ENCODE peak calls at places on chromosomes 12 and 14, in four cellular contexts. Y, Q, S and U are unnamed samples. For H3K36me3, the result is how much of the 10 kb centered on the place peaks cover.

GRCh38 chr12:115920395-115921183 is 356.9 kb downstream of the MED13L start:
- DNase-seq in Y (no peak), S (no peak), Q (peak), U (no peak)

GRCh38 chr12:20950248-20950647 is 139.7 kb downstream of the SLCO1B3 start:
- DNase-seq in Y (peak), Q (peak), S (peak), U (peak)

GRCh38 chr12:7016958-7017571 is 1.2 kb downstream of the LPCAT3 start:
- DNase-seq in Q (no peak), Y (no peak), S (no peak), U (no peak)

GRCh38 chr12:62834971-62835547 is 99.9 kb downstream of the PPM1H start:
- DNase-seq in S (peak), Q (peak), Y (no peak), U (no peak)

GRCh38 chr12:22313276-22313995 is 21.1 kb downstream of the ST8SIA1 start:
- DNase-seq in Y (no peak), S (peak), Q (no peak), U (no peak)

GRCh38 chr12:72723732-72724131 is 451.6 kb downstream of the TRHDE start:
- DNase-seq in S (peak), Y (no peak), Q (no peak), U (no peak)

GRCh38 chr14:77580964-77581505 is 35.4 kb downstream of the SPTLC2 start:
- DNase-seq in Q (peak), S (peak), Y (no peak), U (peak)

GRCh38 chr12:43362910-43363694 is 188.9 kb downstream of the ADAMTS20 start:
- DNase-seq in Q (peak), S (peak), Y (no peak), U (no peak)

GRCh38 chr14:103058209-103059055 is 1.1 kb upstream of the CDC42BPB start:
- DNase-seq in S (peak), Y (no peak), Q (peak), U (peak)

GRCh38 chr12:103933237-103933636 is 3.0 kb downstream of the HSP90B1 start:
- DNase-seq in Q (peak), S (no peak), Y (peak), U (no peak)

GRCh38 chr12:79927772-79928474 is 7.0 kb downstream of the PPP1R12A start:
- DNase-seq in Q (peak), Y (no peak), S (no peak), U (no peak)

GRCh38 chr12:126493366-126494108 is 1428.3 kb downstream of the AACS start:
- DNase-seq in Y (no peak), S (peak), Q (no peak), U (peak)

GRCh38 chr12:3543826-3544225 is 52.8 kb downstream of the PRMT8 start:
- DNase-seq in Y (no peak), S (no peak), Q (no peak), U (no peak)

GRCh38 chr12:57133916-57134315 is 5.6 kb downstream of the LRP1 start:
- DNase-seq in S (no peak), Y (no peak), Q (peak), U (no peak)

GRCh38 chr12:66361703-66362102 is 59.4 kb downstream of the HELB start:
- DNase-seq in S (no peak), Q (no peak), Y (no peak), U (no peak)

GRCh38 chr12:52126605-52127578 is 47.4 kb downstream of the SMIM41 start:
- DNase-seq in Q (no peak), S (peak), Y (no peak), U (no peak)

GRCh38 chr12:54479421-54479820 is 6.0 kb upstream of the GTSF1 start:
- DNase-seq in Q (peak), Y (no peak), S (peak), U (no peak)

GRCh38 chr12:62631531-62632520 is 165.2 kb downstream of the MON2 start:
- DNase-seq in Y (peak), S (no peak), Q (peak), U (peak)

GRCh38 chr12:52382854-52383253 is 2.6 kb downstream of the KRT84 start:
- DNase-seq in Y (no peak), S (no peak), Q (no peak), U (no peak)

GRCh38 chr14:81329640-81330385 is 70.3 kb downstream of the STON2 start:
- DNase-seq in S (peak), Y (no peak), Q (no peak), U (no peak)

GRCh38 chr12:104529130-104529874 is 72.6 kb downstream of the CHST11 start:
- DNase-seq in Y (no peak), S (no peak), Q (no peak), U (no peak)

GRCh38 chr12:92538970-92539749 is 163.6 kb upstream of the PLEKHG7 start:
- DNase-seq in S (peak), Q (peak), Y (no peak), U (peak)

GRCh38 chr12:16788888-16789790 is 183.2 kb upstream of the LMO3 start:
- DNase-seq in Q (no peak), S (no peak), Y (peak), U (no peak)

GRCh38 chr12:117231750-117232149 is 41.5 kb upstream of the FBXO21 start:
- DNase-seq in Q (no peak), S (no peak), Y (no peak), U (no peak)

GRCh38 chr12:11158885-11159444 is 12.0 kb upstream of the SMIM10L1 start:
- DNase-seq in Q (no peak), Y (no peak), S (no peak), U (no peak)

GRCh38 chr12:16880864-16881285 is 274.9 kb upstream of the LMO3 start:
- DNase-seq in S (no peak), Y (peak), Q (no peak), U (peak)

GRCh38 chr12:32561931-32562341 is 117.2 kb upstream of the DNM1L start:
- DNase-seq in S (no peak), Y (peak), Q (no peak), U (no peak)

GRCh38 chr14:23378612-23379220 is 1.9 kb downstream of the CMTM5 start:
- DNase-seq in Q (no peak), Y (no peak), S (no peak), U (no peak)

GRCh38 chr12:52832960-52833905 is 878 bp downstream of the KRT79 start:
- DNase-seq in Y (no peak), S (no peak), Q (no peak), U (no peak)

GRCh38 chr14:60310086-60310684 is 61.2 kb downstream of the PPM1A start:
- DNase-seq in Q (no peak), S (no peak), Y (no peak), U (no peak)

GRCh38 chr14:69039287-69039628 is 60.2 kb upstream of the ACTN1 start:
- DNase-seq in Y (no peak), S (peak), Q (peak), U (no peak)

GRCh38 chr12:55738113-55739024 is 4.6 kb upstream of the GDF11 start:
- DNase-seq in Q (peak), S (peak), Y (peak), U (peak)

GRCh38 chr14:22994762-22995275 is 12.5 kb upstream of the AJUBA start:
- DNase-seq in S (peak), Y (peak), Q (peak), U (peak)

GRCh38 chr12:28998662-28999120 is 150.4 kb upstream of the FAR2 start:
- DNase-seq in S (peak), Y (peak), Q (peak), U (peak)

GRCh38 chr12:39616251-39616650 is 3.4 kb downstream of the ABCD2 start:
- DNase-seq in S (no peak), Q (no peak), Y (no peak), U (no peak)
- H3K4me3 ChIP-seq in S (no peak), Q (no peak), Y (no peak), U (no peak)

GRCh38 chr14:74737753-74738325 is 24.9 kb downstream of the FCF1 start:
- DNase-seq in Q (peak), Y (no peak), S (no peak), U (no peak)
- H3K36me3 ChIP-seq in Q (under half), Y (under half), S (under half), U (under half)

DNA sequence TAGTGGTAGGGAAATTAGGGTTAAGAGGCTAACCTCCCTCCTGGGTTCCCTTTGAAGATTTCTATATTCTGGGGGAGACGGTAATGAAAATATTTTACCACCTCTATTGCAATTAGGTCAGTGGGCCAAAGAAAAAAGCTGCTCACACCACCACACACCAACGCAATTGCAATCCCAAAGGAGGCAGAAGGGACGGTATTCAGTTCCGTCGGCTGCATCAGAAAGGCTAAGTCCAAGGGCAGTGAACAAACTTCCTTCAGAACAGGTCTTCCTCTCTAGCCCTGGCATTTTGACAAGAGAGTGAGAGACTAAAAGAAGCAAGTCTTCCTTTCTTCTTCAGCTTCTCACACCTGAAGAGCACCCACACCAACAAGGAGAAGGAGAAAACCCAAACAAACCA is 51.2 kb downstream of the OTX2 start:
- DNase-seq in Y (no peak), S (no peak), Q (no peak), U (no peak)
- H2AFZ ChIP-seq in Y (no peak), S (no peak), Q (no peak), U (no peak)

GRCh38 chr12:45732250-45732649 is 2.7 kb downstream of the ARID2 start:
- DNase-seq in S (peak), Q (peak), Y (no peak), U (no peak)
- H3K4me3 ChIP-seq in S (peak), Q (peak), Y (peak), U (peak)

GRCh38 chr12:121960541-121960940 is 42.1 kb downstream of the CFAP251 start:
- DNase-seq in Y (no peak), S (no peak), Q (no peak), U (no peak)

GRCh38 chr12:121958521-121959240 is 40.3 kb downstream of the CFAP251 start:
- DNase-seq in S (no peak), Y (peak), Q (peak), U (no peak)

GRCh38 chr12:121955258-121956040 is 37.1 kb downstream of the CFAP251 start:
- DNase-seq in S (peak), Y (peak), Q (peak), U (no peak)

GRCh38 chr12:121956041-121956341 is 37.6 kb downstream of the CFAP251 start:
- DNase-seq in S (no peak), Q (no peak), Y (no peak), U (no peak)

GRCh38 chr12:121957831-121958515 is 39.6 kb downstream of the CFAP251 start:
- DNase-seq in S (no peak), Y (no peak), Q (no peak), U (no peak)
- H3K36me3 ChIP-seq in S (under half), Y (under half), Q (under half), U (under half)

GRCh38 chr14:91241848-91242247 is 2.7 kb downstream of the GPR68 start:
- DNase-seq in S (no peak), Q (no peak), Y (no peak), U (no peak)
- H2AFZ ChIP-seq in S (no peak), Q (no peak), Y (no peak), U (no peak)

GRCh38 chr12:12648284-12648683 is 36.6 kb downstream of the CREBL2 start:
- DNase-seq in S (no peak), Q (no peak), Y (no peak), U (no peak)
- H3K4me3 ChIP-seq in S (no peak), Q (no peak), Y (no peak), U (no peak)

GRCh38 chr14:102050026-102050405 is 36.8 kb downstream of the HSP90AA1 start:
- DNase-seq in Y (no peak), Q (no peak), S (no peak), U (no peak)
- H3K36me3 ChIP-seq in Y (under half), Q (half or more), S (half or more), U (under half)